ENCODE peak calls at places on chromosomes 1 and 21, in nine cellular contexts. R is retina; C is Calu3; Z is activated CD4-positive, alpha-beta T cell treated with anti-CD3 and anti-CD28 coated beads for 36 hours; J is NCI-H2029; L is aorta; F is foreskin fibroblast; H is psoas muscle; P is NCI-H2227 treated with DMSO at 0.1 percent for 48 hours. U is an unnamed sample.

GRCh38 chr21:34705032-34705431 is 36.2 kb downstream of the CLIC6 start:
- DNase-seq in H (no peak), P (no peak), L (no peak), J (no peak), Z (no peak), C (no peak), R (no peak), F (no peak), U (no peak)

GRCh38 chr1:26579662-26580061 is 50.1 kb downstream of the RPS6KA1 start:
- DNase-seq in H (no peak), P (no peak), C (no peak), F (no peak), L (no peak), J (no peak), R (no peak), Z (peak), U (no peak)

GRCh38 chr21:27693376-27693775 is 726.5 kb upstream of the ADAMTS5 start:
- DNase-seq in J (no peak), R (no peak), F (peak), C (no peak), Z (no peak), L (no peak), P (no peak), H (no peak), U (no peak)

GRCh38 chr21:36863260-36863659 is 103.2 kb downstream of the HLCS start:
- DNase-seq in J (no peak), F (no peak), Z (no peak), H (no peak), P (no peak), R (no peak), C (no peak), L (no peak), U (no peak)

GRCh38 chr21:42524341-42525227 is 10.9 kb downstream of the SLC37A1 start:
- DNase-seq in R (peak), H (peak), C (peak), L (peak), Z (peak), J (peak), F (no peak), P (peak), U (peak)

GRCh38 chr1:10507111-10507879 is 32.5 kb downstream of the PEX14 start:
- DNase-seq in R (peak), P (peak), Z (peak), L (peak), J (peak), C (peak), F (peak), H (peak), U (no peak)

GRCh38 chr1:84366786-84367185 is 31.5 kb upstream of the DNASE2B start:
- DNase-seq in C (no peak), L (no peak), Z (no peak), F (peak), P (no peak), H (no peak), J (no peak), R (no peak), U (no peak)

GRCh38 chr21:32480381-32480780 is 67.9 kb downstream of the EVA1C start:
- DNase-seq in C (no peak), P (no peak), R (no peak), H (no peak), Z (no peak), F (no peak), J (no peak), L (no peak), U (no peak)

GRCh38 chr1:197915797-197916686 is 1.1 kb upstream of the LHX9 start:
- DNase-seq in P (peak), H (peak), Z (peak), J (peak), C (peak), R (peak), F (no peak), L (peak), U (peak)

GRCh38 chr1:151847867-151848596 is 5.5 kb downstream of the THEM5 start:
- DNase-seq in P (no peak), L (no peak), C (no peak), J (no peak), F (no peak), Z (no peak), R (no peak), H (no peak), U (no peak)

GRCh38 chr1:35855016-35855700 is 27.9 kb upstream of the AGO1 start:
- DNase-seq in R (peak), J (no peak), L (no peak), F (no peak), C (no peak), P (no peak), Z (peak), H (no peak), U (no peak)

GRCh38 chr1:169049258-169049936 is 57.1 kb upstream of the ATP1B1 start:
- DNase-seq in J (no peak), L (no peak), F (no peak), H (no peak), C (no peak), P (no peak), Z (peak), R (no peak), U (no peak)

GRCh38 chr1:151026460-151026859 is 9.9 kb upstream of the BNIPL start:
- DNase-seq in C (no peak), J (no peak), H (no peak), L (no peak), Z (no peak), R (no peak), F (no peak), P (no peak), U (no peak)

GRCh38 chr1:6419803-6420593 is at the start of gene HES2:
- DNase-seq in P (no peak), H (no peak), C (peak), L (no peak), J (no peak), R (peak), F (no peak), Z (no peak), U (no peak)

GRCh38 chr21:43025636-43026180 is 49.9 kb downstream of the CBS start:
- DNase-seq in C (no peak), H (no peak), L (no peak), Z (no peak), F (peak), P (no peak), R (no peak), J (no peak), U (peak)

GRCh38 chr1:110677016-110677415 is 2.3 kb upstream of the KCNA3 start:
- DNase-seq in J (peak), F (no peak), R (no peak), Z (no peak), L (no peak), P (peak), H (no peak), C (no peak), U (no peak)

GRCh38 chr1:221164029-221164428 is 284.8 kb downstream of the HLX start:
- DNase-seq in Z (no peak), R (no peak), L (no peak), P (no peak), C (no peak), F (no peak), J (no peak), H (no peak), U (no peak)

GRCh38 chr1:116895073-116895472 is 14.6 kb upstream of the PTGFRN start:
- DNase-seq in L (no peak), F (no peak), R (no peak), Z (no peak), P (no peak), H (no peak), C (no peak), J (no peak), U (no peak)

GRCh38 chr21:27570306-27570868 is 603.5 kb upstream of the ADAMTS5 start:
- DNase-seq in P (no peak), H (peak), C (no peak), F (peak), J (no peak), L (peak), Z (no peak), R (no peak), U (no peak)

GRCh38 chr1:227841141-227841540 is 25.7 kb downstream of the PRSS38 start:
- DNase-seq in F (no peak), C (no peak), R (no peak), Z (no peak), H (no peak), P (no peak), J (no peak), L (no peak), U (no peak)

GRCh38 chr21:21387891-21388290 is 389.7 kb downstream of the NCAM2 start:
- DNase-seq in L (no peak), P (peak), F (no peak), Z (no peak), C (no peak), J (no peak), R (no peak), H (no peak), U (no peak)

GRCh38 chr1:1117469-1117831 is 1.6 kb upstream of the C1orf159 start:
- DNase-seq in H (no peak), F (no peak), J (no peak), P (no peak), C (no peak), L (peak), Z (no peak), R (no peak), U (peak)

U was measured in upper lobe of right lung.